ENCODE peak calls at places on chromosomes 2 and 18, in five cellular contexts. H is neuronal stem cell, B is neural progenitor cell, D is OCI-LY7, L is mammary epithelial cell. V is an unnamed sample.
A peak's percentile ranks its signal among the peaks of the same experiment; 100 is the strongest.

GRCh38 chr2:80546766-80547165 is 242.2 kb upstream of the LRRTM1 start:
- DNase-seq in L (no peak), H (no peak), D (no peak), B (no peak), V (no peak)

GRCh38 chr2:105544591-105545377 is 145.9 kb upstream of the FHL2 start:
- DNase-seq in B (no peak), L (no peak), H (no peak), D (no peak), V (no peak)

GRCh38 chr2:4673025-4673489 is 969.7 kb downstream of the DCDC2C start:
- DNase-seq in L (no peak), B (no peak), H (no peak), D (no peak), V (no peak)

GRCh38 chr18:41939326-41939725 is 15.7 kb upstream of the PIK3C3 start:
- DNase-seq in L (no peak), H (no peak), D (no peak), B (no peak), V (no peak)

GRCh38 chr2:223093436-223093839 is 41.4 kb downstream of the KCNE4 start:
- DNase-seq in L (peak; percentile 63), H (no peak), D (no peak), B (no peak), V (no peak)

GRCh38 chr2:22536131-22536530 is 848.8 kb upstream of the KLHL29 start:
- DNase-seq in D (no peak), H (no peak), L (peak; percentile 56), B (no peak), V (no peak)

GRCh38 chr2:18855027-18855426 is 265.7 kb upstream of the NT5C1B start:
- DNase-seq in B (no peak), L (peak; percentile 13), H (no peak), D (no peak), V (no peak)

GRCh38 chr2:205686231-205687017 is 4.1 kb downstream of the NRP2 start:
- DNase-seq in D (no peak), L (no peak), H (no peak), B (peak; percentile 59), V (no peak)

GRCh38 chr18:49878567-49878966 is 65.2 kb upstream of the ACAA2 start:
- DNase-seq in L (peak; percentile 90), H (no peak), B (no peak), D (no peak), V (no peak)

GRCh38 chr2:202883987-202884675 is 12.6 kb upstream of the ICA1L start:
- DNase-seq in H (no peak), B (no peak), D (no peak), L (no peak), V (no peak)

GRCh38 chr2:66587216-66587615 is 152.3 kb downstream of the MEIS1 start:
- DNase-seq in H (no peak), B (peak; percentile 63), D (peak; percentile 1), L (peak; percentile 15), V (peak; percentile 63)

GRCh38 chr18:10537765-10538164 is 11.9 kb downstream of the NAPG start:
- DNase-seq in D (no peak), L (no peak), B (no peak), H (no peak), V (no peak)

GRCh38 chr2:95056044-95056443 is 30.5 kb downstream of the MAL start:
- DNase-seq in D (no peak), H (no peak), B (no peak), L (no peak), V (no peak)

GRCh38 chr2:40353236-40353635 is 98.7 kb downstream of the SLC8A1 start:
- DNase-seq in B (no peak), H (no peak), D (no peak), L (no peak), V (no peak)

GRCh38 chr2:143553261-143553660 is 424.0 kb downstream of the ARHGAP15 start:
- DNase-seq in D (no peak), L (no peak), B (no peak), H (no peak), V (no peak)

GRCh38 chr2:202178342-202178958 is 59.9 kb downstream of the SUMO1 start:
- DNase-seq in H (peak; percentile 71), D (peak; percentile 67), L (peak; percentile 46), B (peak; percentile 84), V (peak; percentile 80)

GRCh38 chr2:86078801-86079545 is 26.7 kb downstream of the POLR1A start:
- DNase-seq in D (peak; percentile 48), H (no peak), L (peak; percentile 16), B (peak; percentile 10), V (peak; percentile 38)

GRCh38 chr2:150465703-150466569 is 21.5 kb downstream of the RND3 start:
- DNase-seq in D (no peak), L (no peak), B (no peak), H (no peak), V (no peak)

GRCh38 chr2:43307046-43307445 is 80.6 kb upstream of the ZFP36L2 start:
- DNase-seq in L (no peak), D (no peak), H (no peak), B (no peak), V (no peak)

GRCh38 chr2:1011018-1011405 is 60.4 kb downstream of the SNTG2 start:
- DNase-seq in H (no peak), L (no peak), B (no peak), D (no peak), V (no peak)

DNA sequence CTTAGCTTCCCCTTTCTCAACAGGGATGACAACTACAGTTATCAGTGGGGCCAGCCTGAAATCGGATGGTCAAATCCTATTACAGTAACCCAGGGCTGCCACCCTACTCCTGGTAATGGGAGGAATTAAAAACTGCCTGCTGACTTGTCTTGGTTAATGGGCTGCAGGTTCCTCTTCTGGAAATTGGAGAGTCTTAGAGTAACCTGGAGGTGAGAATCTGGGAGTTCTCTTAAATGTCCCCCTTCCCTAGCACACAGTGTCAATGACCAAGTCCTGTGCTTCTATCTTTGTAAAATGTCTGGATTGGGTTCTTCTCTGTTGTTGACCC is 113.1 kb downstream of the DDX1 start:
- DNase-seq in D (no peak), H (no peak), B (no peak), L (no peak), V (no peak)
- H2AFZ ChIP-seq in D (no peak overlapping the region), H (no peak overlapping the region), B (no peak overlapping the region), L (no peak overlapping the region), V (no peak overlapping the region)

DNA sequence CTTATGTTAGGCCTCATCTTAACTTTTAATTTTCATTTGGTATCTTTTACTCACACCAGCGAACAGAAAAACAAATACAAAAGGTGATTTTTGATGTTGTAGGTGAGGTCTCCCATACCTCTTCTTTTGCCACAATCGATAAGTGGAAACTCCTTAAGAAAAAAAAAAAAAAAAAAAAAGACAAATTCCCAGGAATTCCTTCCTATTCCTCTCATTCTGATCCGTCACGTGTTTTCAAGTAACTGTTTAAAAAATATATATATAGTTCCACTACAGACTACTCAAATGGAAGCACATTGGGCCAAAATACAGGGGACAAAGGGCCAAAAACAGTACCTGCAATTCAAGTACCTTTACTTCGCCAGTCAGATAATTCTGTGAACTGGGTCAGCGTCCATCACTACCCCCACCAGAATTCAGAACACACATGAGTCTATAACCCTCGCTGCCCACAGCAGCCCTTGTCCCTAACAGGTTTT is 16.5 kb downstream of the NMUR1 start:
- DNase-seq in H (no peak), D (no peak), L (no peak), B (no peak), V (no peak)
- H2AFZ ChIP-seq in H (peak overlapping the region; percentile 88), D (peak overlapping the region; percentile 59), L (peak overlapping the region; percentile 99), B (peak overlapping the region; percentile 39), V (peak overlapping the region; percentile 66)

GRCh38 chr2:26048791-26049190 is 14.9 kb downstream of the RAB10 start:
- DNase-seq in L (no peak), B (no peak), H (no peak), D (no peak), V (no peak)
- H2AFZ ChIP-seq in L (no peak overlapping the region), B (no peak overlapping the region), H (no peak overlapping the region), D (no peak overlapping the region), V (no peak overlapping the region)

DNA sequence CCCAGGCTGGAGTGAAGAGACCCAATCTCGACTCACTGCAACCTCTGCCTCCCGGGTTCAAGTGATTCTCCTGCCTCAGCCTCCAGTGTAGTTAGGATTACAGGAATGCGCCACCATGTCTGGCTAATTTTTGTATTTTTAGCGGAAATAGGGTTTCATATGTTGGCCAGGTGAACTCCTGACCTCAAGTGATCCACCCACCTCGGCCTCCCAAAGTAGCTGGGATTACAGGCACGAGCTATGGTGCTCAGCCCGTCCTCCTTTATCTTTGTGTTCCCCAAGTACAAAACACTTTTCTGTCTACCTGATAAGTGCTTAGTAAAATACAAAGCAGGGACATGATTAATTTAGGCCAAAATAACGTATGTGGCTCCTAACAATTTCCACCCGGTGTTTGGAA is 91.2 kb upstream of the STK17B start:
- DNase-seq in B (no peak), D (no peak), H (no peak), L (no peak), V (no peak)
- H2AFZ ChIP-seq in B (no peak overlapping the region), D (peak overlapping the region; percentile 99), H (no peak overlapping the region), L (no peak overlapping the region), V (no peak overlapping the region)

GRCh38 chr18:58146099-58146498 is 102.1 kb downstream of the NEDD4L start:
- DNase-seq in D (no peak), B (no peak), L (no peak), H (no peak), V (no peak)
- H2AFZ ChIP-seq in D (no peak overlapping the region), B (no peak overlapping the region), L (no peak overlapping the region), H (no peak overlapping the region), V (no peak overlapping the region)

GRCh38 chr2:239420077-239420476 is 19.3 kb upstream of the HDAC4 start:
- DNase-seq in B (no peak), D (no peak), H (no peak), L (no peak), V (no peak)
- H2AFZ ChIP-seq in B (peak overlapping the region; percentile 82), D (no peak overlapping the region), H (no peak overlapping the region), L (no peak overlapping the region), V (no peak overlapping the region)

V was measured in hepatocyte.